ENCODE peak calls at places on chromosome 22, in five cellular contexts. H is heart left ventricle, V is kidney, Y is Peyer's patch, X is spleen. P is an unnamed sample. For H3K4me1, the result is how much of the 10 kb centered on the place peaks cover.

GRCh38 chr22:30016596-30016995 is 63.7 kb upstream of the HORMAD2 start:
- DNase-seq in H (no peak), V (no peak), Y (no peak), X (no peak), P (no peak)

GRCh38 chr22:35552186-35552842 is 11.7 kb downstream of the RASD2 start:
- DNase-seq in H (no peak), V (no peak), Y (peak), X (peak), P (no peak)

GRCh38 chr22:22395230-22395629 is 113.3 kb downstream of the ZNF280B start:
- DNase-seq in H (no peak), V (no peak), Y (peak), X (no peak), P (no peak)

GRCh38 chr22:23832226-23833016 is 6.4 kb downstream of the DERL3 start:
- DNase-seq in H (peak), V (peak), Y (peak), X (peak), P (peak)

GRCh38 chr22:46593211-46593676 is 26.9 kb upstream of the GRAMD4 start:
- DNase-seq in H (no peak), V (peak), Y (peak), X (peak), P (peak)

GRCh38 chr22:33539902-33540751 is 380.1 kb downstream of the LARGE1 start:
- DNase-seq in H (peak), V (peak), Y (peak), X (no peak), P (peak)

GRCh38 chr22:45968751-45969413 is 8.1 kb downstream of the WNT7B start:
- DNase-seq in H (no peak), V (no peak), Y (no peak), X (no peak), P (no peak)

GRCh38 chr22:30566125-30566524 is 8.3 kb downstream of the GAL3ST1 start:
- DNase-seq in H (no peak), V (no peak), Y (peak), X (no peak), P (no peak)

GRCh38 chr22:35987487-35987886 is 41.1 kb downstream of the RBFOX2 start:
- DNase-seq in H (no peak), V (no peak), Y (no peak), X (no peak), P (no peak)

GRCh38 chr22:18023509-18024275 is 669 bp downstream of the MICAL3 start:
- DNase-seq in H (peak), V (peak), Y (peak), X (peak), P (peak)

GRCh38 chr22:17241571-17242310 is 22.5 kb upstream of the ADA2 start:
- DNase-seq in H (no peak), V (peak), Y (no peak), X (peak), P (no peak)

GRCh38 chr22:30027169-30027568 is 53.1 kb upstream of the HORMAD2 start:
- DNase-seq in H (no peak), V (no peak), Y (peak), X (no peak), P (no peak)

GRCh38 chr22:49903322-49904039 is 14.8 kb downstream of the ALG12 start:
- DNase-seq in H (no peak), V (peak), Y (no peak), X (peak), P (peak)

GRCh38 chr22:32904044-32904443 is 102.5 kb downstream of the TIMP3 start:
- DNase-seq in H (peak), V (no peak), Y (no peak), X (no peak), P (no peak)

GRCh38 chr22:46107089-46107664 is 43.1 kb upstream of the PPARA start:
- DNase-seq in H (peak), V (peak), Y (no peak), X (no peak), P (peak)

GRCh38 chr22:20993304-20994127 is 8.4 kb downstream of the THAP7 start:
- DNase-seq in H (no peak), V (peak), Y (no peak), X (no peak), P (no peak)

GRCh38 chr22:50012201-50013181 is at the start of gene IL17REL:
- DNase-seq in H (no peak), V (no peak), Y (peak), X (no peak), P (peak)

GRCh38 chr22:37187891-37188761 is at the start of gene C1QTNF6:
- DNase-seq in H (peak), V (peak), Y (peak), X (peak), P (peak)
- H3K27ac ChIP-seq in H (peak), V (peak), Y (peak), X (peak), P (peak)

GRCh38 chr22:19490628-19491230 is 11.0 kb downstream of the CDC45 start:
- DNase-seq in H (no peak), V (no peak), Y (no peak), X (no peak), P (no peak)

GRCh38 chr22:19494001-19494560 is 14.4 kb downstream of the CDC45 start:
- DNase-seq in H (no peak), V (no peak), Y (no peak), X (no peak), P (no peak)

GRCh38 chr22:19488285-19488684 is 8.6 kb downstream of the CDC45 start:
- DNase-seq in H (no peak), V (no peak), Y (no peak), X (no peak), P (no peak)

GRCh38 chr22:19492504-19493174 is 12.9 kb downstream of the CDC45 start:
- DNase-seq in H (no peak), V (no peak), Y (no peak), X (no peak), P (no peak)

GRCh38 chr22:19488884-19489843 is 9.4 kb downstream of the CDC45 start:
- DNase-seq in H (no peak), V (no peak), Y (no peak), X (no peak), P (no peak)
- TF ChIP-seq CTCF in H (no peak), V (no peak), Y (no peak), X (no peak), P (no peak)

DNA sequence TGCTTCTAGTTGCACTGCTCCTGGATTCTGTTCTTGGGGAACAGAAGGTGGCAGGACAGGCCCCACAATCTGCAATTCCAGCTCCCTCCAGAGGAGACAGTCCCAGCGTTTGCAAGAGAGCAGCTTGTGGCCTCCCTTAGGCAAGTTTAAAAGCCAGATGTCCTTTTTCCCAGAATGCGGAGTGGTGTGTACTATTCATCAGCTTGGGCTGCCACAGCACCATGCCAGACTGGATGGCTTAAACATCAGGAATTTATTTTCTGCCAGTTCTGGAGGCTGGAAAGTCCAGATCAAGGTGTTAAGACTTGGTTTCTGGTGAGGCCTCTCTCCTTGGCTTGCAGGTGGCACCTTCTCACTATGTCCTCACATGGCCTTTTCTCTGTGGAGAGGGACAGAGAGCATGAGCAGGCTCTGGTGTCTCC is 11.7 kb downstream of the MIAT start:
- DNase-seq in H (no peak), V (no peak), Y (peak), X (peak), P (no peak)
- H3K4me1 ChIP-seq in H (under half), V (under half), Y (under half), X (under half), P (under half)

DNA sequence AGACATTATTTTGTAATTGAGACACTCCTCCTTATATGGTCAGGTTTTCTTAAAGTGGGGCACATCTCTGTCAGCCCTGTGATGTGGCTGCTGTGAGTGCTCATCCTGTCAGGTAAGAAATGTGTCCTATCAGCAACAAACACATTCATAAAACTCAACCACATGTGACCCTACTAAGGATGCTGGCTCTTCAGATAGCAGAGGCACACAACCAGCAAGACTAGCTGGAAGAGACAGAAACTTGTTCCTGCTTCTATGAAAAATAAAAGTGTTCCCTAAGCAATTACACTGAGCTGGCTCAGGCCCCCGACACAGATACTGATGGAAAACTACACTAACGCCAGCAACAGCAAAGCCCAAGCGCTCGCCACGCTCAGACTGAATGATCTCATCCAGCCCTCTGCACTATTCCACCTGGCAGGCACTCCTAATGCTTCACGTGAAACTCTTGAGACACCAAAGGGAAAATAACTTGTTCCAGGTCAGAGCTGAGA is 49.8 kb upstream of the CYP2D6 start:
- DNase-seq in H (no peak), V (no peak), Y (peak), X (no peak), P (no peak)
- H3K27ac ChIP-seq in H (no peak), V (peak), Y (peak), X (peak), P (no peak)

GRCh38 chr22:42904049-42904448 is 47.0 kb upstream of the ARFGAP3 start:
- DNase-seq in H (peak), V (no peak), Y (no peak), X (no peak), P (no peak)

GRCh38 chr22:42901790-42902508 is 44.9 kb upstream of the ARFGAP3 start:
- DNase-seq in H (peak), V (no peak), Y (no peak), X (no peak), P (no peak)

GRCh38 chr22:42905702-42906183 is 48.7 kb upstream of the ARFGAP3 start:
- DNase-seq in H (peak), V (peak), Y (no peak), X (no peak), P (peak)

GRCh38 chr22:42905217-42905616 is 48.1 kb upstream of the ARFGAP3 start:
- DNase-seq in H (peak), V (no peak), Y (no peak), X (no peak), P (peak)

GRCh38 chr22:42902875-42903510 is 45.9 kb upstream of the ARFGAP3 start:
- DNase-seq in H (no peak), V (no peak), Y (no peak), X (no peak), P (no peak)
- TF ChIP-seq CTCF in H (peak), V (no peak), Y (no peak), X (no peak), P (no peak)

DNA sequence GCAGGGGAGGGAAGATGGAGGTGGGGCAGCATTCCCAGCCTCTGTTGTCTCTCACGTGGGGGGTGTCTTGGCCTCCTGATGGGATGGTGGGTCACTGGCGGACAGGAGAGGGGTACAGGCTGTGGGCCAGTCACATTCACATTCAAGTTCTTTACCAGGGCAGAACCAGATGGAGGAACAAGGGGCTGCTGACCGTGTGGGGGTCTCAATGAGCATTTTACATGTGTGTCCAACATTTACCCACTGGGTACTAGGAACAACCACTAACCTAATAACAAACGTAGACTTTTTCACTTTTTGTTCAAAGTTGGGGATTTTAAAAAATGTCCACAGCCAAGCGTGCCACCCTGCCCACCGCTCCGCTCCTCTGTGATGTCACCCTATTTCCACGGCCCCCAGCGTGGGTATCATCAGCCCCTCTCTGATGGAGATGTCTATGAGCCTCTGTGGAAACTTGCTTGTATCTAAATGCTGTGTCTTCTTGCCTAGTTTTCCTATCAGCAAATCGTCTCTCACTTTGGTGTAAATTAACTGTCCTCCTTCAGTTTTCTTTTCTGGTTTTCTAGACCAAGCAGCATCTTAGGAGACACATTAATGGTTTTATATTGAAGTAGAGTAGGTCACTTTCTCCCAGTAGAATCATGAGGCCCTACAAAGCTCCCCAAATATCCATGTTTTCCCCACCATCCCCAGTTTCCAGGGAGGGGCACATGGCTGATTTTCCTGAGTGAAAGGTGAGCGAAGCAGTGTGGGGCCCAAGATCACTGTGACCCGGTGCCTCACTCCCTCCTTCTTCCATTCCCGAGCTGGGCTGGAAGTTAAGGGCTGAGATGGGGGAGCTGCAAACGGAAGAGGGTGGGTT is 936.7 kb downstream of the BRD1 start:
- DNase-seq in H (no peak), V (no peak), Y (peak), X (peak), P (peak)
- H3K4me1 ChIP-seq in H (under half), V (under half), Y (under half), X (under half), P (under half)

GRCh38 chr22:25110846-25111578 is 88.6 kb upstream of the CRYBB3 start:
- DNase-seq in H (peak), V (peak), Y (peak), X (peak), P (peak)

GRCh38 chr22:25111579-25112517 is 87.8 kb upstream of the CRYBB3 start:
- DNase-seq in H (no peak), V (peak), Y (peak), X (no peak), P (peak)

GRCh38 chr22:25113316-25113721 is 86.3 kb upstream of the CRYBB3 start:
- DNase-seq in H (no peak), V (peak), Y (no peak), X (no peak), P (peak)

GRCh38 chr22:25114369-25115362 is 85.0 kb upstream of the CRYBB3 start:
- DNase-seq in H (no peak), V (no peak), Y (no peak), X (no peak), P (no peak)

DNA sequence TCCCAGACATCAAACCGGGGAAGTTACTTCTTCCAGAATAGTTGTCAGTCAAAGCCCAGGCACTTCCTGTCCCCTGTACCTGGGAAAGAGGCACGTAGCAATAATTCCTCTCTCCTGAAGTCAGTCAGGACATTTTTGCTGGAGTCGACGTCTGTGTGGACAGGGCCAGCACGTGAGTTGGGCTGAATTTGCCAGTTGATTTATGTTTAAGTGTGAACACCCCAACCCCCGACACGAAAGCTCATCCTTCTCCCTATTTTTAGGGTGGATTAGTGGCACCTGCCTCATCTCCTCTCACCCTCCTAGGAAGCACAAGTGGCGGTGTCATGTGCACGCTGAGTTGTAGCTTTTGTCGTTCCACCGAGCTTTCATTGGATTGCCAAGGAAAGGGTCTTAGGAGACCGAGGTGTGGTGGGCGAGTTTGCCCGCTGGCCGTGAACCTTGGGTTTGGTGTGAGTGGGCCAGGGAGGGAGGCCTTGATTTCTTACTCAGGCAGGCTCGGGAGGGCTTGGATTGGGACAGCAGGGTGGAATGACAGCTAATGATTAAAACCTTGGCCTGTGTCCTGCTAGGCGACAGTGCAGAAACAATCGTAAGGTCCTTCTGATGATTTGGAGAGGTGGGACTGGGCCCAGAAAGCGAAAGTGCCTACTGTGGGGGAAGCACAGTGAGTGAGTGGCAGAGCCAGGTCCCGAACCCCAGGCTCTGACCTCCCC is 87.0 kb upstream of the CRYBB3 start:
- DNase-seq in H (no peak), V (no peak), Y (no peak), X (no peak), P (no peak)
- H3K27ac ChIP-seq in H (peak), V (peak), Y (no peak), X (no peak), P (peak)

GRCh38 chr22:43946391-43946680 is 8.9 kb upstream of the SAMM50 start:
- DNase-seq in H (no peak), V (no peak), Y (no peak), X (no peak), P (no peak)
- TF ChIP-seq CTCF in H (no peak), V (no peak), Y (no peak), X (no peak), P (no peak)

GRCh38 chr22:28943501-28943879 is 60.1 kb downstream of the ZNRF3 start:
- DNase-seq in H (no peak), V (no peak), Y (no peak), X (no peak), P (no peak)

GRCh38 chr22:28939932-28940331 is 56.6 kb downstream of the ZNRF3 start:
- DNase-seq in H (no peak), V (no peak), Y (no peak), X (no peak), P (no peak)

GRCh38 chr22:28940441-28940840 is 57.1 kb downstream of the ZNRF3 start:
- DNase-seq in H (no peak), V (no peak), Y (no peak), X (no peak), P (no peak)

GRCh38 chr22:28942801-28943500 is 59.6 kb downstream of the ZNRF3 start:
- DNase-seq in H (no peak), V (no peak), Y (no peak), X (no peak), P (no peak)

GRCh38 chr22:28942333-28942732 is 59.0 kb downstream of the ZNRF3 start:
- DNase-seq in H (no peak), V (no peak), Y (no peak), X (no peak), P (no peak)
- H3K4me1 ChIP-seq in H (under half), V (under half), Y (under half), X (under half), P (under half)

DNA sequence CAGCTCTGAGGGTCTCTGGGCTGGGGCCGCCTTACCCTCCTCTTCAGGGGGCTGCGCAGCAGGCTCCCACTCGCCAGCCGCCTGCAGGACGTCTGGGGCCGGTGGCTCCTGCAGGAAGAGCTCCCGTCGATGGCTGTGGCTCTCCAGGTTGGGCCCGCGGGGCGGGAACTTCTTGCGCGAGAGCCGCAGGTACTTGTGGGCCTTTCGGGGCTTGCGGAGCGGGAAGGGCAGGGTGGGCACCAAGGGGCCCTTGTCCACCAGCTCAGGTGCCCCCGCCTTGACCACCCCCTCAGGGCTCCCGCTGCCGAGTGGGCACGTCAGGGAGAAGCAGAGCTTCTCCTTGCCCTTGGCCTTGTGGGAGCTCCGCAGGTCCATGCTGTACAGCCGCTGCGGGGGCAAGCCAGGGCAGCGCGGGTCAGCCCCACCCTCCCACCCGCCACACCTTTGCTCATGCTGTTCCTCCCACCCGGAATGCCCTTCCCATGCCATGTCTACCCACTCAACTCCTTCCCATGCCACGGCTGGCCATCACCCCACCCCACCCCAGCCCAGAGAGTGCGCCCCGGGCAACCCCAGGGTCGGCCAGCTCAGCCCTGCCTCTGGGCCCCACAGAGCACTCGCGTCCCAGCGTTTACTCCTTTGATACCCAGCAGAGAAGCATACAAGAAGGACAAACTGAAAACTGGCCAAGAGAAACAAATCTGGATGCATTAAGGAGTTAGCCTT is 18.0 kb downstream of the CBX7 start:
- DNase-seq in H (no peak), V (no peak), Y (peak), X (peak), P (no peak)
- H3K27ac ChIP-seq in H (no peak), V (no peak), Y (no peak), X (no peak), P (no peak)